ENCODE peak calls at places on chromosomes 3 and 15, in four cellular contexts. A is HepG2, D is GM12878, J is K562. F is an unnamed sample.

GRCh38 chr15:46312133-46312740 is 677.4 kb downstream of the SQOR start:
- DNase-seq in J (peak; percentile 56), D (peak; percentile 11), A (peak; percentile 51), F (peak; percentile 88)

GRCh38 chr3:53464424-53464823 is 30.0 kb upstream of the CACNA1D start:
- DNase-seq in D (no peak), J (no peak), A (peak; percentile 29), F (no peak)

GRCh38 chr3:157103280-157103679 is 56.7 kb downstream of the CCNL1 start:
- DNase-seq in A (no peak), J (no peak), D (peak; percentile 87), F (no peak)

GRCh38 chr15:93036922-93037321 is 52.1 kb downstream of the RGMA start:
- DNase-seq in J (no peak), D (no peak), A (no peak), F (no peak)

GRCh38 chr15:91553455-91553854 is 300.1 kb upstream of the SLCO3A1 start:
- DNase-seq in A (no peak), D (no peak), J (no peak), F (no peak)

GRCh38 chr3:172138031-172138538 is 98.7 kb downstream of the FNDC3B start:
- DNase-seq in D (no peak), J (no peak), A (no peak), F (no peak)

GRCh38 chr3:112089956-112090898 is 4.0 kb downstream of the C3orf52 start:
- DNase-seq in A (no peak), J (no peak), D (no peak), F (no peak)

GRCh38 chr3:48715179-48715800 is 1.7 kb downstream of the IP6K2 start:
- DNase-seq in D (no peak), J (no peak), A (no peak), F (no peak)

GRCh38 chr3:111764645-111765091 is 94.4 kb upstream of the PHLDB2 start:
- DNase-seq in A (peak; percentile 72), J (no peak), D (no peak), F (no peak)

GRCh38 chr3:134249442-134249841 is 1.2 kb downstream of the RYK start:
- DNase-seq in A (no peak), J (no peak), D (no peak), F (no peak)

GRCh38 chr3:17707813-17708543 is 34.5 kb downstream of the TBC1D5 start:
- DNase-seq in A (no peak), D (no peak), J (no peak), F (no peak)
- TF ChIP-seq MAX in A (no peak), D (no peak), J (no peak), F (no peak)

DNA sequence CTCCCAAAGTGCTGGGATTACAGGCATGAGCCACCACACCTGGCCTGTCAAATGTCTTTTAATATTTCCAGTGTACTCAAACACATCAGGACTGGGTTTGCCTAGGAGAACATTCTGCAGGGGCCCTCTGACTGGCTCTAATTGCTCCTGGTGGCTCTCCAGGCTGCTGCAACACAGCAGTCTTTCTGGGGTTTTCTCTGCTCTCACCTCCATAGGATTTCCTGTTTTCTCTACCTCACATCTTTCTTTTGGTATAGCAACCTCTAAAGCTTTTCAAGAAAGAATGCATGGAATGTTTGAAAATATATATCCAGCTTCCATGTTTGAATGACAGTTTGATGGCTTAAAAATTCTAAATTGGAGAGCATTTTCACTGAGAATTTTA is 83.3 kb upstream of the IGSF10 start:
- DNase-seq in J (no peak), D (no peak), A (no peak), F (no peak)
- TF ChIP-seq ESRRA in J (no peak), D (no peak), A (no peak), F (no peak)

DNA sequence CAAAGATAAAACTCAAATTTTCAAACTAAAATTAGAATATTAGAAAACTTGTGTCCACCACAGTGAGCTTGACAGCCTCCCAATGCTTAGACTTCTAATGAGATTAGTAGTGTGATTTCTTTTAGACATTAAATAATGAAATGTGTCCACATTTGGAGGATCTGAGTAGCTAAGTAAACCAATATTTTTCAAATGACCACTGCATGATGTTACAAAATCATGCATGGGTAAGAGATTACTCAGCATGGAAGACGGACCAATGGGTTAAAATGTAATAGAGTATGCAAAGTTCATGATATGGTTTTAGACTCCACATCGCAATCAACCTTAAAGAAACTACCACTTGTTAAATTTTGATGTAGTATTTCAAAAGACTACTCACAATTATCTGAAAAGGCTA is 130.6 kb downstream of the IMPG2 start:
- DNase-seq in A (no peak), J (no peak), D (no peak), F (no peak)
- TF ChIP-seq CREB1 in A (no peak), J (no peak), D (no peak), F (no peak)

GRCh38 chr3:32954506-32954905 is 3.1 kb downstream of the CCR4 start:
- DNase-seq in A (no peak), D (no peak), J (no peak), F (no peak)

GRCh38 chr3:32948625-32949445 is 2.6 kb upstream of the CCR4 start:
- DNase-seq in A (no peak), D (no peak), J (no peak), F (no peak)

GRCh38 chr3:32950516-32950915 is 928 bp upstream of the CCR4 start:
- DNase-seq in D (no peak), A (no peak), J (no peak), F (no peak)

GRCh38 chr3:32952369-32953067 is 1.1 kb downstream of the CCR4 start:
- DNase-seq in J (no peak), A (no peak), D (no peak), F (no peak)

GRCh38 chr3:32951410-32951811 is at the start of gene CCR4:
- DNase-seq in A (no peak), D (no peak), J (peak; percentile 63), F (no peak)
- TF ChIP-seq MAX in A (no peak), D (no peak), J (peak; percentile 47), F (no peak)

DNA sequence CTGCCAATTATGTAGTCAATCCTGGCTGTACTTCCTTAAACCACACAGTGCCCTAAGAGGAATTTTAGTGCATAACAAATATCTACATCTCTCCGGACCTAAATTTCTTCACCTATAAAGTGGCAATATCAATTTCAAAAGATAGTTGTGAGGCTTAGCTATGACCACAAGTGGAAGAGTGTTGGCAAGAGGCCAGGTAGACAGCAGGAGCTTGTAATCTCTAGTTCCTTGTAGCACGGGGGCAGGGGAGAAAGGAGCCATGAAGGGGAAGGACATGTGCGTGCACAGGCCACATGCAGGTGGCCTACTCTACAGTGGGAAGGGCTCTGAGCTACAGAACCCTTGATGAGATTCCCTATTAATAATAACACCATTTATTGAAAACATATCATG is 269.7 kb downstream of the ABHD5 start:
- DNase-seq in A (no peak), D (no peak), J (peak; percentile 50), F (no peak)
- TF ChIP-seq ESRRA in A (no peak), D (no peak), J (no peak), F (no peak)

F was measured in WTC11.